ENCODE peak calls at places on chromosomes 2 and 18, in seven cellular contexts. Y, C, S, H, X, G and Z are unnamed samples.
A peak's percentile ranks its signal among the peaks of the same experiment; 100 is the strongest.

GRCh38 chr2:48412409-48413259 is 117.3 kb upstream of the STON1 start:
- DNase-seq in S (no peak), H (no peak), G (no peak), X (no peak), C (no peak), Y (no peak), Z (no peak)

GRCh38 chr2:160574472-160575140 is 81.0 kb upstream of the RBMS1 start:
- DNase-seq in G (no peak), X (no peak), S (no peak), C (no peak), Y (no peak), H (no peak), Z (no peak)

GRCh38 chr2:211035548-211036185 is 479.3 kb downstream of the CPS1 start:
- DNase-seq in X (no peak), S (no peak), G (no peak), H (no peak), Y (no peak), C (no peak), Z (no peak)

GRCh38 chr2:85905187-85905666 is 16.4 kb upstream of the ST3GAL5 start:
- DNase-seq in Y (no peak), X (no peak), C (no peak), S (no peak), H (no peak), G (no peak), Z (no peak)

GRCh38 chr2:2286592-2286991 is 44.5 kb downstream of the MYT1L start:
- DNase-seq in H (no peak), X (no peak), Y (no peak), C (no peak), G (no peak), S (no peak), Z (no peak)

GRCh38 chr2:204550738-204551137 is 5.5 kb downstream of the PARD3B start:
- DNase-seq in X (no peak), C (no peak), H (no peak), Y (no peak), G (no peak), S (no peak), Z (no peak)

GRCh38 chr2:72782520-72782919 is 43.3 kb downstream of the EXOC6B start:
- DNase-seq in Y (no peak), C (no peak), G (no peak), S (no peak), X (no peak), H (no peak), Z (no peak)

GRCh38 chr2:171386627-171387026 is 47.2 kb downstream of the METTL8 start:
- DNase-seq in S (no peak), G (no peak), Y (no peak), C (no peak), X (no peak), H (no peak), Z (no peak)

GRCh38 chr2:234968633-234969328 is 17.0 kb downstream of the SH3BP4 start:
- DNase-seq in H (no peak), C (no peak), G (no peak), S (no peak), Y (no peak), X (no peak), Z (no peak)

GRCh38 chr2:45263147-45263546 is 253.9 kb upstream of the SIX2 start:
- DNase-seq in S (no peak), Y (no peak), G (no peak), C (no peak), X (no peak), H (no peak), Z (no peak)

GRCh38 chr2:222693837-222694236 is 22.4 kb downstream of the MOGAT1 start:
- DNase-seq in G (no peak), C (no peak), S (no peak), H (peak; percentile 36), X (no peak), Y (no peak), Z (no peak)

GRCh38 chr2:73112913-73113633 is at the start of gene RAB11FIP5:
- DNase-seq in Y (no peak), G (peak; percentile 79), X (peak; percentile 83), H (peak; percentile 67), C (peak; percentile 61), S (peak; percentile 73), Z (peak; percentile 75)

GRCh38 chr18:58285731-58286130 is 241.7 kb downstream of the NEDD4L start:
- DNase-seq in Y (no peak), G (no peak), S (no peak), X (no peak), C (no peak), H (no peak), Z (no peak)

GRCh38 chr2:70461414-70461813 is 92.2 kb downstream of the TGFA start:
- DNase-seq in H (no peak), C (no peak), S (no peak), Y (no peak), X (no peak), G (no peak), Z (no peak)

GRCh38 chr2:100244881-100245605 is 77.3 kb downstream of the LONRF2 start:
- DNase-seq in Y (no peak), H (no peak), S (no peak), C (no peak), X (no peak), G (no peak), Z (no peak)

GRCh38 chr18:26083099-26083498 is 7.3 kb downstream of the SS18 start:
- DNase-seq in G (no peak), S (no peak), C (no peak), H (no peak), Y (no peak), X (no peak), Z (no peak)

GRCh38 chr2:102657770-102658169 is 38.4 kb downstream of the SLC9A2 start:
- DNase-seq in X (no peak), Y (no peak), G (no peak), H (peak; percentile 6), S (no peak), C (no peak), Z (no peak)

GRCh38 chr2:135960598-135961551 is 24.6 kb downstream of the DARS1 start:
- DNase-seq in Y (peak; percentile 27), G (no peak), X (no peak), C (no peak), H (no peak), S (no peak), Z (no peak)

GRCh38 chr2:8475349-8476045 is 206.4 kb upstream of the ID2 start:
- DNase-seq in X (peak; percentile 12), H (no peak), C (no peak), Y (no peak), S (no peak), G (no peak), Z (peak; percentile 34)

GRCh38 chr2:88054300-88055048 is 1.1 kb downstream of the KRCC1 start:
- DNase-seq in Y (no peak), H (no peak), S (no peak), G (no peak), C (no peak), X (no peak), Z (no peak)

GRCh38 chr2:39696072-39696471 is 30.4 kb downstream of the TMEM178A start:
- DNase-seq in Y (no peak), C (no peak), G (no peak), X (no peak), H (no peak), S (peak; percentile 23), Z (no peak)

GRCh38 chr2:68831688-68832087 is 39.5 kb downstream of the BMP10 start:
- DNase-seq in Y (no peak), S (no peak), C (no peak), G (no peak), X (peak; percentile 33), H (no peak), Z (no peak)

GRCh38 chr2:10382313-10383061 is 65.6 kb downstream of the ODC1 start:
- DNase-seq in X (peak; percentile 49), G (peak; percentile 12), S (peak; percentile 51), Y (no peak), C (no peak), H (no peak), Z (peak; percentile 54)

GRCh38 chr2:220528180-220528579 is 900.8 kb downstream of the SLC4A3 start:
- DNase-seq in G (no peak), C (no peak), X (no peak), Y (no peak), S (no peak), H (no peak), Z (no peak)

GRCh38 chr2:223526106-223526505 is 76.1 kb downstream of the SCG2 start:
- DNase-seq in G (no peak), C (no peak), S (no peak), Y (no peak), H (no peak), X (no peak), Z (no peak)

GRCh38 chr2:165281387-165281786 is 42.2 kb downstream of the SCN2A start:
- DNase-seq in G (no peak), C (no peak), H (no peak), S (no peak), Y (no peak), X (no peak), Z (no peak)

GRCh38 chr18:68429809-68430208 is 285.1 kb downstream of the TMX3 start:
- DNase-seq in Y (no peak), G (no peak), X (no peak), C (no peak), S (no peak), H (no peak), Z (no peak)

GRCh38 chr2:176500921-176501320 is 231.7 kb downstream of the MTX2 start:
- DNase-seq in C (no peak), H (no peak), X (no peak), S (no peak), G (no peak), Y (no peak), Z (no peak)

GRCh38 chr2:158817596-158817995 is 22.5 kb downstream of the DAPL1 start:
- DNase-seq in H (no peak), G (no peak), S (no peak), Y (no peak), C (no peak), X (no peak), Z (no peak)